ENCODE peak calls at places on chromosomes 12 and 14, in nine cellular contexts. C, Z, D, U, Q, L, H, Y and A are unnamed samples.

GRCh38 chr12:114669501-114670256 is 14.3 kb downstream of the TBX3 start:
- DNase-seq in C (no peak), Z (no peak), D (no peak), U (no peak), Q (no peak), L (no peak), H (peak), Y (no peak), A (no peak)

GRCh38 chr14:99819514-99819913 is 26.3 kb downstream of the EML1 start:
- DNase-seq in C (no peak), Z (no peak), D (no peak), U (no peak), Q (no peak), L (no peak), H (peak), Y (no peak), A (no peak)

GRCh38 chr14:105365681-105366080 is 32.7 kb upstream of the TEX22 start:
- DNase-seq in C (no peak), Z (no peak), D (no peak), U (no peak), Q (no peak), L (no peak), H (no peak), Y (no peak), A (no peak)

GRCh38 chr14:96901227-96901626 is 104.0 kb downstream of the VRK1 start:
- DNase-seq in C (no peak), Z (no peak), D (no peak), U (no peak), Q (no peak), L (no peak), H (no peak), Y (no peak), A (no peak)

GRCh38 chr12:123106640-123107359 is 44.1 kb downstream of the PITPNM2 start:
- DNase-seq in C (peak), Z (no peak), D (peak), U (peak), Q (no peak), L (no peak), H (peak), Y (no peak), A (peak)

GRCh38 chr12:65962921-65963883 is 138.9 kb downstream of the HMGA2 start:
- DNase-seq in C (peak), Z (no peak), D (no peak), U (no peak), Q (peak), L (no peak), H (peak), Y (no peak), A (peak)

GRCh38 chr12:67056329-67056728 is 212.8 kb upstream of the CAND1 start:
- DNase-seq in C (no peak), Z (no peak), D (no peak), U (no peak), Q (no peak), L (no peak), H (no peak), Y (no peak), A (no peak)

GRCh38 chr14:74980398-74980745 is 22.3 kb upstream of the EIF2B2 start:
- DNase-seq in C (no peak), Z (no peak), D (no peak), U (no peak), Q (no peak), L (no peak), H (no peak), Y (no peak), A (no peak)

GRCh38 chr12:29782821-29783772 is 645 bp downstream of the TMTC1 start:
- DNase-seq in C (peak), Z (peak), D (no peak), U (no peak), Q (peak), L (peak), H (peak), Y (no peak), A (no peak)

GRCh38 chr12:51429705-51430104 is 5.1 kb downstream of the SLC4A8 start:
- DNase-seq in C (no peak), Z (no peak), D (no peak), U (no peak), Q (no peak), L (no peak), H (no peak), Y (no peak), A (no peak)

GRCh38 chr12:30146561-30146960 is 362.8 kb upstream of the TMTC1 start:
- DNase-seq in C (no peak), Z (no peak), D (no peak), U (no peak), Q (no peak), L (no peak), H (no peak), Y (no peak), A (no peak)

GRCh38 chr14:69153848-69154208 is 909 bp upstream of the DCAF5 start:
- DNase-seq in C (peak), Z (peak), D (no peak), U (no peak), Q (peak), L (no peak), H (no peak), Y (no peak), A (peak)

GRCh38 chr12:401235-402126 is at the start of gene CCDC77:
- DNase-seq in C (peak), Z (peak), D (peak), U (peak), Q (peak), L (peak), H (peak), Y (no peak), A (no peak)

GRCh38 chr14:50233335-50234250 is 2.2 kb upstream of the SOS2 start:
- DNase-seq in C (no peak), Z (no peak), D (no peak), U (no peak), Q (no peak), L (no peak), H (no peak), Y (no peak), A (no peak)

GRCh38 chr12:19201653-19202052 is 72.1 kb downstream of the PLEKHA5 start:
- DNase-seq in C (no peak), Z (no peak), D (no peak), U (no peak), Q (peak), L (no peak), H (no peak), Y (no peak), A (no peak)

GRCh38 chr12:97921957-97922722 is 459.5 kb downstream of the RMST start:
- DNase-seq in C (no peak), Z (no peak), D (no peak), U (no peak), Q (peak), L (no peak), H (no peak), Y (no peak), A (no peak)

GRCh38 chr12:55729592-55730446 is 1.0 kb upstream of the CD63 start:
- DNase-seq in C (peak), Z (peak), D (peak), U (no peak), Q (peak), L (peak), H (peak), Y (peak), A (peak)

GRCh38 chr14:65035049-65035448 is 48.4 kb downstream of the FNTB start:
- DNase-seq in C (no peak), Z (no peak), D (no peak), U (no peak), Q (peak), L (peak), H (no peak), Y (no peak), A (no peak)

GRCh38 chr12:123064356-123064755 is 83.9 kb downstream of the ARL6IP4 start:
- DNase-seq in C (peak), Z (peak), D (no peak), U (no peak), Q (no peak), L (peak), H (no peak), Y (no peak), A (no peak)

GRCh38 chr12:2288001-2288400 is 235.2 kb downstream of the CACNA1C start:
- DNase-seq in C (no peak), Z (peak), D (no peak), U (no peak), Q (peak), L (no peak), H (no peak), Y (no peak), A (no peak)

GRCh38 chr12:46453428-46453827 is 80.9 kb upstream of the SLC38A2 start:
- DNase-seq in C (no peak), Z (no peak), D (no peak), U (no peak), Q (no peak), L (no peak), H (no peak), Y (no peak), A (no peak)

GRCh38 chr12:47312794-47313426 is 233.2 kb upstream of the AMIGO2 start:
- DNase-seq in C (no peak), Z (no peak), D (no peak), U (no peak), Q (no peak), L (peak), H (no peak), Y (no peak), A (peak)

GRCh38 chr12:128190614-128191013 is 76.4 kb upstream of the TMEM132C start:
- DNase-seq in C (no peak), Z (no peak), D (no peak), U (no peak), Q (no peak), L (no peak), H (peak), Y (no peak), A (no peak)

GRCh38 chr12:69266045-69266635 is 26.8 kb downstream of the CPSF6 start:
- DNase-seq in C (no peak), Z (no peak), D (no peak), U (no peak), Q (peak), L (no peak), H (no peak), Y (no peak), A (no peak)

GRCh38 chr14:70780396-70781075 is 28.8 kb downstream of the MAP3K9 start:
- DNase-seq in C (peak), Z (no peak), D (no peak), U (no peak), Q (no peak), L (no peak), H (no peak), Y (no peak), A (peak)

GRCh38 chr12:110860833-110861291 is 14.1 kb downstream of the CCDC63 start:
- DNase-seq in C (no peak), Z (no peak), D (no peak), U (no peak), Q (no peak), L (no peak), H (no peak), Y (no peak), A (no peak)

GRCh38 chr14:58687232-58687795 is 49.6 kb downstream of the DACT1 start:
- DNase-seq in C (no peak), Z (no peak), D (no peak), U (no peak), Q (no peak), L (no peak), H (no peak), Y (no peak), A (no peak)